ENCODE peak calls at places on chromosomes 11 and 22, in nine cellular contexts. One of them, this sample, is unnamed.
A peak's percentile ranks its signal among the peaks of the same experiment; 100 is the strongest.

GRCh38 chr22:25030636-25031035 is 78.1 kb downstream of the KIAA1671 start:
- DNase-seq in SK-N-SH: no peak
- DNase-seq in neural crest cell: no peak
- DNase-seq in GM18507: no peak
- DNase-seq in mesenteric fat pad: no peak
- DNase-seq in LHCN-M2: peak; percentile 9
- DNase-seq in sigmoid colon: no peak
- DNase-seq in GM12864: no peak
- DNase-seq in NCI-H187 treated with DMSO at 0.1 percent for 48 hours: no peak
- DNase-seq in this sample: no peak

GRCh38 chr22:40519284-40519947 is 117.1 kb downstream of the MRTFA start:
- DNase-seq in SK-N-SH: no peak
- DNase-seq in neural crest cell: no peak
- DNase-seq in GM18507: peak; percentile 47
- DNase-seq in mesenteric fat pad: no peak
- DNase-seq in LHCN-M2: no peak
- DNase-seq in sigmoid colon: no peak
- DNase-seq in GM12864: no peak
- DNase-seq in NCI-H187 treated with DMSO at 0.1 percent for 48 hours: no peak
- DNase-seq in this sample: no peak

GRCh38 chr11:10122337-10123197 is 171.5 kb downstream of the SBF2 start:
- DNase-seq in SK-N-SH: no peak
- DNase-seq in neural crest cell: no peak
- DNase-seq in GM18507: no peak
- DNase-seq in mesenteric fat pad: no peak
- DNase-seq in LHCN-M2: peak; percentile 17
- DNase-seq in sigmoid colon: peak; percentile 68
- DNase-seq in GM12864: peak; percentile 1
- DNase-seq in NCI-H187 treated with DMSO at 0.1 percent for 48 hours: no peak
- DNase-seq in this sample: peak; percentile 95

GRCh38 chr11:94593030-94593429 is 25.9 kb downstream of the PIWIL4 start:
- DNase-seq in SK-N-SH: no peak
- DNase-seq in neural crest cell: no peak
- DNase-seq in GM18507: no peak
- DNase-seq in mesenteric fat pad: no peak
- DNase-seq in LHCN-M2: peak; percentile 12
- DNase-seq in sigmoid colon: no peak
- DNase-seq in GM12864: no peak
- DNase-seq in NCI-H187 treated with DMSO at 0.1 percent for 48 hours: no peak
- DNase-seq in this sample: no peak

GRCh38 chr11:78045851-78046485 is 17.7 kb upstream of the THRSP start:
- DNase-seq in SK-N-SH: peak; percentile 94
- DNase-seq in neural crest cell: peak; percentile 85
- DNase-seq in GM18507: peak; percentile 65
- DNase-seq in mesenteric fat pad: peak; percentile 94
- DNase-seq in LHCN-M2: peak; percentile 58
- DNase-seq in sigmoid colon: peak; percentile 91
- DNase-seq in GM12864: no peak
- DNase-seq in NCI-H187 treated with DMSO at 0.1 percent for 48 hours: peak; percentile 42
- DNase-seq in this sample: no peak

GRCh38 chr11:86620796-86621575 is 51.4 kb downstream of the ME3 start:
- DNase-seq in SK-N-SH: no peak
- DNase-seq in neural crest cell: no peak
- DNase-seq in GM18507: no peak
- DNase-seq in mesenteric fat pad: no peak
- DNase-seq in LHCN-M2: peak; percentile 63
- DNase-seq in sigmoid colon: no peak
- DNase-seq in GM12864: no peak
- DNase-seq in NCI-H187 treated with DMSO at 0.1 percent for 48 hours: no peak
- DNase-seq in this sample: no peak

GRCh38 chr11:16867097-16867496 is 128.7 kb downstream of the C11orf58 start:
- DNase-seq in SK-N-SH: no peak
- DNase-seq in neural crest cell: no peak
- DNase-seq in GM18507: no peak
- DNase-seq in mesenteric fat pad: no peak
- DNase-seq in LHCN-M2: no peak
- DNase-seq in sigmoid colon: no peak
- DNase-seq in GM12864: no peak
- DNase-seq in NCI-H187 treated with DMSO at 0.1 percent for 48 hours: no peak
- DNase-seq in this sample: peak; percentile 13

GRCh38 chr22:39611360-39611759 is 40.8 kb downstream of the CACNA1I start:
- DNase-seq in SK-N-SH: no peak
- DNase-seq in neural crest cell: no peak
- DNase-seq in GM18507: no peak
- DNase-seq in mesenteric fat pad: no peak
- DNase-seq in LHCN-M2: no peak
- DNase-seq in sigmoid colon: no peak
- DNase-seq in GM12864: no peak
- DNase-seq in NCI-H187 treated with DMSO at 0.1 percent for 48 hours: no peak
- DNase-seq in this sample: no peak

GRCh38 chr11:72303179-72303578 is 59.2 kb upstream of the PHOX2A start:
- DNase-seq in SK-N-SH: no peak
- DNase-seq in neural crest cell: no peak
- DNase-seq in GM18507: no peak
- DNase-seq in mesenteric fat pad: peak; percentile 60
- DNase-seq in LHCN-M2: no peak
- DNase-seq in sigmoid colon: no peak
- DNase-seq in GM12864: no peak
- DNase-seq in NCI-H187 treated with DMSO at 0.1 percent for 48 hours: no peak
- DNase-seq in this sample: no peak

GRCh38 chr11:122375687-122376399 is 259.8 kb upstream of the BLID start:
- DNase-seq in SK-N-SH: no peak
- DNase-seq in neural crest cell: no peak
- DNase-seq in GM18507: no peak
- DNase-seq in mesenteric fat pad: no peak
- DNase-seq in LHCN-M2: peak; percentile 38
- DNase-seq in sigmoid colon: no peak
- DNase-seq in GM12864: no peak
- DNase-seq in NCI-H187 treated with DMSO at 0.1 percent for 48 hours: no peak
- DNase-seq in this sample: peak; percentile 77

GRCh38 chr22:30705710-30706651 is 11.3 kb downstream of the OSBP2 start:
- DNase-seq in SK-N-SH: no peak
- DNase-seq in neural crest cell: no peak
- DNase-seq in GM18507: peak; percentile 33
- DNase-seq in mesenteric fat pad: peak; percentile 33
- DNase-seq in LHCN-M2: peak; percentile 95
- DNase-seq in sigmoid colon: no peak
- DNase-seq in GM12864: peak; percentile 67
- DNase-seq in NCI-H187 treated with DMSO at 0.1 percent for 48 hours: no peak
- DNase-seq in this sample: no peak

GRCh38 chr22:49010901-49011300 is 816.8 kb downstream of the BRD1 start:
- DNase-seq in SK-N-SH: peak; percentile 9
- DNase-seq in neural crest cell: no peak
- DNase-seq in GM18507: no peak
- DNase-seq in mesenteric fat pad: peak; percentile 81
- DNase-seq in LHCN-M2: no peak
- DNase-seq in sigmoid colon: peak; percentile 32
- DNase-seq in GM12864: no peak
- DNase-seq in NCI-H187 treated with DMSO at 0.1 percent for 48 hours: no peak
- DNase-seq in this sample: no peak

This sample was measured in renal cortical epithelial cell.